ENCODE peak calls at places on chromosomes 3 and 15, in seven cellular contexts. One of them, this sample, is unnamed.

GRCh38 chr3:118990818-118991560 is 43.7 kb downstream of the IGSF11 start:
- DNase-seq in heart left ventricle: no peak
- DNase-seq in heart right ventricle: no peak
- DNase-seq in lower lobe of right lung: no peak
- DNase-seq in astrocyte: no peak
- DNase-seq in MM.1S: no peak
- DNase-seq in HepG2: no peak
- DNase-seq in this sample: no peak

GRCh38 chr15:42036112-42036905 is 15.5 kb upstream of the PLA2G4E start:
- DNase-seq in heart right ventricle: no peak
- DNase-seq in MM.1S: no peak
- DNase-seq in HepG2: no peak
- DNase-seq in astrocyte: no peak
- DNase-seq in heart left ventricle: no peak
- DNase-seq in lower lobe of right lung: no peak
- DNase-seq in this sample: no peak

GRCh38 chr3:126746395-126747177 is 42.5 kb downstream of the CHCHD6 start:
- DNase-seq in astrocyte: peak; percentile 74
- DNase-seq in MM.1S: no peak
- DNase-seq in heart right ventricle: peak; percentile 58
- DNase-seq in lower lobe of right lung: peak; percentile 74
- DNase-seq in HepG2: peak; percentile 84
- DNase-seq in heart left ventricle: no peak
- DNase-seq in this sample: no peak

GRCh38 chr3:153835540-153835939 is 285.6 kb upstream of the ARHGEF26 start:
- DNase-seq in HepG2: no peak
- DNase-seq in heart left ventricle: no peak
- DNase-seq in MM.1S: no peak
- DNase-seq in heart right ventricle: no peak
- DNase-seq in lower lobe of right lung: no peak
- DNase-seq in astrocyte: no peak
- DNase-seq in this sample: no peak

GRCh38 chr15:73751481-73751880 is 1.7 kb downstream of the INSYN1 start:
- DNase-seq in HepG2: no peak
- DNase-seq in MM.1S: no peak
- DNase-seq in heart left ventricle: no peak
- DNase-seq in lower lobe of right lung: no peak
- DNase-seq in heart right ventricle: no peak
- DNase-seq in astrocyte: no peak
- DNase-seq in this sample: no peak

GRCh38 chr3:171704002-171704401 is 106.3 kb downstream of the PLD1 start:
- DNase-seq in heart left ventricle: no peak
- DNase-seq in HepG2: peak; percentile 9
- DNase-seq in heart right ventricle: no peak
- DNase-seq in MM.1S: peak; percentile 72
- DNase-seq in lower lobe of right lung: no peak
- DNase-seq in astrocyte: peak; percentile 30
- DNase-seq in this sample: no peak

GRCh38 chr15:62942411-62942810 is 100.1 kb upstream of the TPM1 start:
- DNase-seq in heart left ventricle: no peak
- DNase-seq in lower lobe of right lung: no peak
- DNase-seq in astrocyte: no peak
- DNase-seq in MM.1S: no peak
- DNase-seq in heart right ventricle: no peak
- DNase-seq in HepG2: no peak
- DNase-seq in this sample: no peak

GRCh38 chr15:63915888-63916731 is 82.4 kb upstream of the HERC1 start:
- DNase-seq in heart right ventricle: no peak
- DNase-seq in heart left ventricle: no peak
- DNase-seq in MM.1S: no peak
- DNase-seq in HepG2: no peak
- DNase-seq in astrocyte: peak; percentile 27
- DNase-seq in lower lobe of right lung: no peak
- DNase-seq in this sample: peak; percentile 61

GRCh38 chr3:123807820-123808219 is 76.3 kb downstream of the MYLK start:
- DNase-seq in lower lobe of right lung: no peak
- DNase-seq in astrocyte: no peak
- DNase-seq in heart left ventricle: no peak
- DNase-seq in MM.1S: no peak
- DNase-seq in heart right ventricle: no peak
- DNase-seq in HepG2: peak; percentile 80
- DNase-seq in this sample: no peak

GRCh38 chr15:65790692-65791334 is 1.3 kb downstream of the DENND4A start:
- DNase-seq in lower lobe of right lung: no peak
- DNase-seq in heart left ventricle: no peak
- DNase-seq in MM.1S: peak; percentile 30
- DNase-seq in heart right ventricle: no peak
- DNase-seq in HepG2: no peak
- DNase-seq in astrocyte: no peak
- DNase-seq in this sample: no peak

GRCh38 chr3:38533285-38533994 is 37.3 kb downstream of the EXOG start:
- DNase-seq in astrocyte: no peak
- DNase-seq in lower lobe of right lung: no peak
- DNase-seq in MM.1S: no peak
- DNase-seq in HepG2: no peak
- DNase-seq in heart right ventricle: peak; percentile 80
- DNase-seq in heart left ventricle: peak; percentile 84
- DNase-seq in this sample: peak; percentile 39

GRCh38 chr3:38526792-38527191 is 30.7 kb downstream of the EXOG start:
- DNase-seq in MM.1S: no peak
- DNase-seq in lower lobe of right lung: no peak
- DNase-seq in astrocyte: no peak
- DNase-seq in heart right ventricle: no peak
- DNase-seq in HepG2: no peak
- DNase-seq in heart left ventricle: no peak
- DNase-seq in this sample: no peak

GRCh38 chr3:38532529-38532928 is 36.4 kb downstream of the EXOG start:
- DNase-seq in astrocyte: no peak
- DNase-seq in heart left ventricle: no peak
- DNase-seq in MM.1S: no peak
- DNase-seq in lower lobe of right lung: no peak
- DNase-seq in HepG2: no peak
- DNase-seq in heart right ventricle: no peak
- DNase-seq in this sample: no peak

GRCh38 chr3:38524141-38524739 is 28.1 kb downstream of the EXOG start:
- DNase-seq in HepG2: no peak
- DNase-seq in heart left ventricle: no peak
- DNase-seq in astrocyte: peak; percentile 46
- DNase-seq in MM.1S: no peak
- DNase-seq in lower lobe of right lung: no peak
- DNase-seq in heart right ventricle: no peak
- DNase-seq in this sample: no peak

DNA sequence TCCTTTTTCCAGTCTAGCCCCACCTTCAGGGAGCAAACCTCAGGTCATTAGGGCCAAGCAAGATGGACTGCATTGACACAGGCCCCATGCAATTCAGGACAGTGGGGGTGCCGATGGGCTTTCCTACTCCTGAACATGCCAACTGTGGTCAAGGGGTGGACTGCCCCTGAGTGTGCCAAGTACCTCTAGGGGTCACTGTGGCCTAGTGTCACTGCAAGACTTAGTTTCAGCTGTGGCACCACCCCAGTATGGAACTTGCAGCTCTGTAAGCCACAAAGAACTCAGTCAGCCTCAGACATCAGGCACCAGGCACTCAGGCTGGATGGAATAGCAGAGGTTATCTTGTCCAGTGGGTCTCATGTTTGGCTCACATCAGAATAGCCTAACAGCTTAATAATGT is 32.3 kb downstream of the EXOG start:
- DNase-seq in heart right ventricle: no peak
- DNase-seq in lower lobe of right lung: no peak
- DNase-seq in astrocyte: no peak
- DNase-seq in heart left ventricle: no peak
- DNase-seq in HepG2: peak; percentile 28
- DNase-seq in MM.1S: peak; percentile 26
- DNase-seq in this sample: no peak
- H3K4me1 ChIP-seq in heart right ventricle: no peaks in the 10 kb centered on the region
- H3K4me1 ChIP-seq in lower lobe of right lung: no peaks in the 10 kb centered on the region
- H3K4me1 ChIP-seq in astrocyte: peaks cover 4% of the 10 kb centered on the region
- H3K4me1 ChIP-seq in heart left ventricle: peaks cover 19% of the 10 kb centered on the region
- H3K4me1 ChIP-seq in HepG2: no peaks in the 10 kb centered on the region
- H3K4me1 ChIP-seq in MM.1S: no peaks in the 10 kb centered on the region
- H3K4me1 ChIP-seq in this sample: no peaks in the 10 kb centered on the region

GRCh38 chr3:56837196-56837955 is 35.6 kb upstream of the ARHGEF3 start:
- DNase-seq in heart left ventricle: no peak
- DNase-seq in astrocyte: no peak
- DNase-seq in MM.1S: no peak
- DNase-seq in heart right ventricle: no peak
- DNase-seq in lower lobe of right lung: no peak
- DNase-seq in HepG2: no peak
- DNase-seq in this sample: no peak

GRCh38 chr3:56838441-56838840 is 36.7 kb upstream of the ARHGEF3 start:
- DNase-seq in astrocyte: no peak
- DNase-seq in heart right ventricle: no peak
- DNase-seq in HepG2: no peak
- DNase-seq in MM.1S: no peak
- DNase-seq in lower lobe of right lung: no peak
- DNase-seq in heart left ventricle: no peak
- DNase-seq in this sample: no peak

GRCh38 chr3:56835626-56836025 is 33.9 kb upstream of the ARHGEF3 start:
- DNase-seq in heart left ventricle: no peak
- DNase-seq in heart right ventricle: no peak
- DNase-seq in MM.1S: no peak
- DNase-seq in astrocyte: peak; percentile 39
- DNase-seq in lower lobe of right lung: no peak
- DNase-seq in HepG2: no peak
- DNase-seq in this sample: no peak

GRCh38 chr3:56833031-56833430 is 31.3 kb upstream of the ARHGEF3 start:
- DNase-seq in MM.1S: no peak
- DNase-seq in heart right ventricle: no peak
- DNase-seq in heart left ventricle: no peak
- DNase-seq in lower lobe of right lung: no peak
- DNase-seq in astrocyte: no peak
- DNase-seq in HepG2: no peak
- DNase-seq in this sample: no peak

GRCh38 chr3:56836276-56837163 is 34.8 kb upstream of the ARHGEF3 start:
- DNase-seq in heart left ventricle: no peak
- DNase-seq in astrocyte: peak; percentile 48
- DNase-seq in MM.1S: no peak
- DNase-seq in HepG2: peak; percentile 46
- DNase-seq in heart right ventricle: no peak
- DNase-seq in lower lobe of right lung: no peak
- DNase-seq in this sample: no peak
- H3K27ac ChIP-seq in heart left ventricle: no peak overlapping the region
- H3K27ac ChIP-seq in astrocyte: peak overlapping the region; percentile 48
- H3K27ac ChIP-seq in MM.1S: no peak overlapping the region
- H3K27ac ChIP-seq in HepG2: no peak overlapping the region
- H3K27ac ChIP-seq in heart right ventricle: no peak overlapping the region
- H3K27ac ChIP-seq in lower lobe of right lung: no peak overlapping the region
- H3K27ac ChIP-seq in this sample: no peak overlapping the region

DNA sequence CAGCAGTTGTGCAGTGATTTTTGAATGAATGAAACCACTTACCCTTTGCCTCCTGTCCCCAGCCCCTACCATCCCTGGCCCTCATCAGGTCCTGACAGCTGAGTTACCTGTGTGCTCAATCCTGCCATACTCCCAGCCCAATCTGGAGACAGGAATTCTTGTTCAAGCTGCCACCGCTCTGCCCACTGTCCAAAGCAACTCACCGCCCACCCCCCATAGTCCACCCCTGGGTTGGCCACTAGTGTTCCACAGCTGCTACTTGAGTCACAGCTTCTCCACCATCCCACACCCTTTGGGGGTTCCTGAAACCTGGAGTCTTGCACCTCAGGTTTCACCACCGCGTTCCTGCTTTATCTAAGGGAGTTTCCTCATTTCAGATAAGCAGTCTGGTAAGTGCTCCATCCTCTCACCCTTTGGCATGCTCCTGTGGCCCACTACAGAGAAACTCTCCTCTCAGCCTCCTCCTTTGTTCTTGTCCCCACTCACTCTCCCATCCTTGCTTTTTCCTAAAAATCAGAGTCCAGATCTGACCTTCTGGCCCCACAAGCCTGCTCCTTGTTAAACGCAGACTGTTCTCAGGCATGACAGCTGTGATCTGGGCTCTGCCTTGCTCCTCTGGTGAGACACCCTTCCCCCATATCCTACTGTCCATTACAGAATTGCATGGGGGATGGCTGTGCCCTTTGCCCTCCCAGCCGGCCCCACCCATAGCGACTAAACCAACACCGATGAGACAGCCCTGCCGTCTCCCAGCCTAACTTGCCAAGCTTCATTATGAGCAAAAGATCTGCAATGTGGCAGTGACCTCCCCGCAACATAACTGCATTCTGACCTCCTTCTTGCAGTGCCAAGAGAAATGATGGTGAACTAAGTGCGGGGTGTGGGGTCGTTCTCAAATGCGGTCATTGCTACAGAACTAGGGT is 50.0 kb downstream of the CYP19A1 start:
- DNase-seq in MM.1S: no peak
- DNase-seq in heart right ventricle: no peak
- DNase-seq in heart left ventricle: no peak
- DNase-seq in HepG2: peak; percentile 69
- DNase-seq in astrocyte: peak; percentile 50
- DNase-seq in lower lobe of right lung: no peak
- DNase-seq in this sample: no peak
- TF ChIP-seq CTCF in MM.1S: no peak
- TF ChIP-seq CTCF in heart right ventricle: no peak
- TF ChIP-seq CTCF in heart left ventricle: no peak
- TF ChIP-seq CTCF in HepG2: no peak
- TF ChIP-seq CTCF in astrocyte: no peak
- TF ChIP-seq CTCF in lower lobe of right lung: no peak
- TF ChIP-seq CTCF in this sample: no peak

GRCh38 chr3:54034971-54035370 is 87.4 kb upstream of the CACNA2D3 start:
- DNase-seq in lower lobe of right lung: no peak
- DNase-seq in heart right ventricle: no peak
- DNase-seq in heart left ventricle: no peak
- DNase-seq in HepG2: no peak
- DNase-seq in astrocyte: peak; percentile 2
- DNase-seq in MM.1S: no peak
- DNase-seq in this sample: no peak

GRCh38 chr3:54033761-54034160 is 88.6 kb upstream of the CACNA2D3 start:
- DNase-seq in heart right ventricle: no peak
- DNase-seq in MM.1S: no peak
- DNase-seq in HepG2: no peak
- DNase-seq in lower lobe of right lung: no peak
- DNase-seq in astrocyte: no peak
- DNase-seq in heart left ventricle: no peak
- DNase-seq in this sample: no peak

GRCh38 chr3:54042259-54042823 is 80.0 kb upstream of the CACNA2D3 start:
- DNase-seq in MM.1S: no peak
- DNase-seq in lower lobe of right lung: no peak
- DNase-seq in astrocyte: no peak
- DNase-seq in heart right ventricle: no peak
- DNase-seq in HepG2: no peak
- DNase-seq in heart left ventricle: no peak
- DNase-seq in this sample: no peak

GRCh38 chr3:54040476-54040875 is 81.9 kb upstream of the CACNA2D3 start:
- DNase-seq in heart left ventricle: no peak
- DNase-seq in MM.1S: no peak
- DNase-seq in lower lobe of right lung: no peak
- DNase-seq in heart right ventricle: no peak
- DNase-seq in HepG2: no peak
- DNase-seq in astrocyte: no peak
- DNase-seq in this sample: no peak

DNA sequence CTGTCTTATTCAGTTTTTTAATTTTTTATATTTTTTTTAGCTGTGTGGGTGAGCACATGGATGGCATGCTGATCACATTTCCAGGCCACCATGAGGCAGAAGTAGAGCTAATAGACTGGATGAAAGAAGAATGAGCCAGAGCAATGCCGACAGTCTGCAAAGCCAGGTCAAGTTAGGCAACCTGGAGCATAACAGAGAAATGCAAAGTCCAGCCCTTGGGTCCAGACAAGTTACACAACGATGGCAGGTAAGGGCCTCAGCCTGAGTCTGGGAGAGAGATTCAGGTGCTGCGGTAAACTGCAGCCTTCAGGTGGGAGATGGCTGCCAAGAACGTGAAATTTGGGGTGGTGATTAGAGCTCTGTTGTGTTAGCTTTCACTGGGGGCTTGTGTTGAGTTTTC is 84.0 kb upstream of the CACNA2D3 start:
- DNase-seq in astrocyte: no peak
- DNase-seq in MM.1S: no peak
- DNase-seq in heart left ventricle: no peak
- DNase-seq in lower lobe of right lung: no peak
- DNase-seq in heart right ventricle: no peak
- DNase-seq in HepG2: no peak
- DNase-seq in this sample: no peak
- H3K4me1 ChIP-seq in astrocyte: no peaks in the 10 kb centered on the region
- H3K4me1 ChIP-seq in MM.1S: no peaks in the 10 kb centered on the region
- H3K4me1 ChIP-seq in heart left ventricle: peaks cover 4% of the 10 kb centered on the region
- H3K4me1 ChIP-seq in lower lobe of right lung: no peaks in the 10 kb centered on the region
- H3K4me1 ChIP-seq in heart right ventricle: no peaks in the 10 kb centered on the region
- H3K4me1 ChIP-seq in HepG2: no peaks in the 10 kb centered on the region
- H3K4me1 ChIP-seq in this sample: no peaks in the 10 kb centered on the region